ENCODE peak calls at places on chromosomes 11 and 22, in nine cellular contexts. One of them, this sample, is unnamed.

GRCh38 chr11:20008190-20008801 is 152.0 kb downstream of the DBX1 start:
- DNase-seq in neural progenitor cell: no peak
- DNase-seq in PC-3: no peak
- DNase-seq in OCI-LY7: no peak
- DNase-seq in GM23248: no peak
- DNase-seq in GM23338: no peak
- DNase-seq in MM.1S: no peak
- DNase-seq in HCT116: no peak
- DNase-seq in SK-N-SH: no peak
- DNase-seq in this sample: no peak

GRCh38 chr11:280762-281485 is 2.7 kb downstream of the NLRP6 start:
- DNase-seq in neural progenitor cell: no peak
- DNase-seq in PC-3: no peak
- DNase-seq in OCI-LY7: no peak
- DNase-seq in GM23248: peak
- DNase-seq in GM23338: peak
- DNase-seq in MM.1S: no peak
- DNase-seq in HCT116: no peak
- DNase-seq in SK-N-SH: peak
- DNase-seq in this sample: no peak

GRCh38 chr11:107844041-107844440 is 14.5 kb downstream of the SLC35F2 start:
- DNase-seq in neural progenitor cell: no peak
- DNase-seq in PC-3: peak
- DNase-seq in OCI-LY7: no peak
- DNase-seq in GM23248: peak
- DNase-seq in GM23338: no peak
- DNase-seq in MM.1S: no peak
- DNase-seq in HCT116: no peak
- DNase-seq in SK-N-SH: no peak
- DNase-seq in this sample: no peak

GRCh38 chr11:27209562-27210005 is 153.4 kb downstream of the CCDC34 start:
- DNase-seq in neural progenitor cell: no peak
- DNase-seq in PC-3: peak
- DNase-seq in OCI-LY7: no peak
- DNase-seq in GM23248: peak
- DNase-seq in GM23338: no peak
- DNase-seq in MM.1S: no peak
- DNase-seq in HCT116: peak
- DNase-seq in SK-N-SH: no peak
- DNase-seq in this sample: peak

GRCh38 chr11:126122863-126123262 is 60.2 kb upstream of the CDON start:
- DNase-seq in neural progenitor cell: no peak
- DNase-seq in PC-3: no peak
- DNase-seq in OCI-LY7: no peak
- DNase-seq in GM23248: peak
- DNase-seq in GM23338: no peak
- DNase-seq in MM.1S: no peak
- DNase-seq in HCT116: no peak
- DNase-seq in SK-N-SH: no peak
- DNase-seq in this sample: no peak

GRCh38 chr22:49139492-49140151 is 688.1 kb downstream of the BRD1 start:
- DNase-seq in neural progenitor cell: no peak
- DNase-seq in PC-3: no peak
- DNase-seq in OCI-LY7: no peak
- DNase-seq in GM23248: no peak
- DNase-seq in GM23338: no peak
- DNase-seq in MM.1S: no peak
- DNase-seq in HCT116: no peak
- DNase-seq in SK-N-SH: no peak
- DNase-seq in this sample: no peak

GRCh38 chr11:31964181-31964580 is 126.7 kb upstream of the RCN1 start:
- DNase-seq in neural progenitor cell: no peak
- DNase-seq in PC-3: no peak
- DNase-seq in OCI-LY7: no peak
- DNase-seq in GM23248: no peak
- DNase-seq in GM23338: no peak
- DNase-seq in MM.1S: no peak
- DNase-seq in HCT116: no peak
- DNase-seq in SK-N-SH: no peak
- DNase-seq in this sample: no peak

GRCh38 chr11:78097666-78098385 is 18.2 kb upstream of the NDUFC2 start:
- DNase-seq in neural progenitor cell: no peak
- DNase-seq in PC-3: no peak
- DNase-seq in OCI-LY7: no peak
- DNase-seq in GM23248: no peak
- DNase-seq in GM23338: no peak
- DNase-seq in MM.1S: no peak
- DNase-seq in HCT116: no peak
- DNase-seq in SK-N-SH: no peak
- DNase-seq in this sample: no peak

GRCh38 chr11:65814131-65814959 is 19.4 kb upstream of the SNX32 start:
- DNase-seq in neural progenitor cell: no peak
- DNase-seq in PC-3: no peak
- DNase-seq in OCI-LY7: no peak
- DNase-seq in GM23248: peak
- DNase-seq in GM23338: no peak
- DNase-seq in MM.1S: no peak
- DNase-seq in HCT116: no peak
- DNase-seq in SK-N-SH: no peak
- DNase-seq in this sample: no peak

GRCh38 chr11:128284634-128285033 is 302.7 kb downstream of the ETS1 start:
- DNase-seq in neural progenitor cell: no peak
- DNase-seq in PC-3: no peak
- DNase-seq in OCI-LY7: no peak
- DNase-seq in GM23248: no peak
- DNase-seq in GM23338: no peak
- DNase-seq in MM.1S: no peak
- DNase-seq in HCT116: no peak
- DNase-seq in SK-N-SH: no peak
- DNase-seq in this sample: no peak

GRCh38 chr11:64568584-64569140 is 22.4 kb upstream of the SLC22A12 start:
- DNase-seq in neural progenitor cell: no peak
- DNase-seq in PC-3: no peak
- DNase-seq in OCI-LY7: no peak
- DNase-seq in GM23248: no peak
- DNase-seq in GM23338: no peak
- DNase-seq in MM.1S: no peak
- DNase-seq in HCT116: no peak
- DNase-seq in SK-N-SH: no peak
- DNase-seq in this sample: no peak

GRCh38 chr11:34501500-34501899 is 12.1 kb downstream of the ELF5 start:
- DNase-seq in neural progenitor cell: peak
- DNase-seq in PC-3: peak
- DNase-seq in OCI-LY7: no peak
- DNase-seq in GM23248: peak
- DNase-seq in GM23338: no peak
- DNase-seq in MM.1S: no peak
- DNase-seq in HCT116: no peak
- DNase-seq in SK-N-SH: no peak
- DNase-seq in this sample: peak

GRCh38 chr11:24903555-24903954 is 406.7 kb downstream of the LUZP2 start:
- DNase-seq in neural progenitor cell: no peak
- DNase-seq in PC-3: no peak
- DNase-seq in OCI-LY7: no peak
- DNase-seq in GM23248: no peak
- DNase-seq in GM23338: no peak
- DNase-seq in MM.1S: no peak
- DNase-seq in HCT116: no peak
- DNase-seq in SK-N-SH: no peak
- DNase-seq in this sample: peak

GRCh38 chr11:24896118-24896835 is 399.4 kb downstream of the LUZP2 start:
- DNase-seq in neural progenitor cell: no peak
- DNase-seq in PC-3: no peak
- DNase-seq in OCI-LY7: no peak
- DNase-seq in GM23248: no peak
- DNase-seq in GM23338: no peak
- DNase-seq in MM.1S: no peak
- DNase-seq in HCT116: no peak
- DNase-seq in SK-N-SH: no peak
- DNase-seq in this sample: no peak

GRCh38 chr11:24900960-24901549 is 404.2 kb downstream of the LUZP2 start:
- DNase-seq in neural progenitor cell: no peak
- DNase-seq in PC-3: no peak
- DNase-seq in OCI-LY7: no peak
- DNase-seq in GM23248: no peak
- DNase-seq in GM23338: no peak
- DNase-seq in MM.1S: no peak
- DNase-seq in HCT116: no peak
- DNase-seq in SK-N-SH: no peak
- DNase-seq in this sample: no peak

GRCh38 chr11:24900524-24900923 is 403.7 kb downstream of the LUZP2 start:
- DNase-seq in neural progenitor cell: no peak
- DNase-seq in PC-3: no peak
- DNase-seq in OCI-LY7: no peak
- DNase-seq in GM23248: no peak
- DNase-seq in GM23338: no peak
- DNase-seq in MM.1S: peak
- DNase-seq in HCT116: no peak
- DNase-seq in SK-N-SH: no peak
- DNase-seq in this sample: no peak
- TF ChIP-seq EZH2phosphoT487 in neural progenitor cell: no peak
- TF ChIP-seq EZH2phosphoT487 in PC-3: no peak
- TF ChIP-seq EZH2phosphoT487 in OCI-LY7: no peak
- TF ChIP-seq EZH2phosphoT487 in GM23248: no peak
- TF ChIP-seq EZH2phosphoT487 in GM23338: no peak
- TF ChIP-seq EZH2phosphoT487 in MM.1S: no peak
- TF ChIP-seq EZH2phosphoT487 in HCT116: no peak
- TF ChIP-seq EZH2phosphoT487 in SK-N-SH: no peak
- TF ChIP-seq EZH2phosphoT487 in this sample: no peak

GRCh38 chr22:31747441-31747840 is 2.5 kb downstream of the PRR14L start:
- DNase-seq in neural progenitor cell: peak
- DNase-seq in PC-3: no peak
- DNase-seq in OCI-LY7: no peak
- DNase-seq in GM23248: no peak
- DNase-seq in GM23338: no peak
- DNase-seq in MM.1S: no peak
- DNase-seq in HCT116: no peak
- DNase-seq in SK-N-SH: no peak
- DNase-seq in this sample: no peak

GRCh38 chr22:31752096-31752847 is 1.5 kb upstream of the DEPDC5 start:
- DNase-seq in neural progenitor cell: no peak
- DNase-seq in PC-3: no peak
- DNase-seq in OCI-LY7: no peak
- DNase-seq in GM23248: no peak
- DNase-seq in GM23338: no peak
- DNase-seq in MM.1S: no peak
- DNase-seq in HCT116: no peak
- DNase-seq in SK-N-SH: no peak
- DNase-seq in this sample: no peak

GRCh38 chr22:31749636-31750364 is at the start of gene PRR14L:
- DNase-seq in neural progenitor cell: peak
- DNase-seq in PC-3: peak
- DNase-seq in OCI-LY7: peak
- DNase-seq in GM23248: peak
- DNase-seq in GM23338: peak
- DNase-seq in MM.1S: peak
- DNase-seq in HCT116: peak
- DNase-seq in SK-N-SH: peak
- DNase-seq in this sample: peak

GRCh38 chr22:31750365-31751284 is 693 bp upstream of the PRR14L start:
- DNase-seq in neural progenitor cell: no peak
- DNase-seq in PC-3: no peak
- DNase-seq in OCI-LY7: peak
- DNase-seq in GM23248: no peak
- DNase-seq in GM23338: no peak
- DNase-seq in MM.1S: no peak
- DNase-seq in HCT116: no peak
- DNase-seq in SK-N-SH: no peak
- DNase-seq in this sample: no peak

DNA sequence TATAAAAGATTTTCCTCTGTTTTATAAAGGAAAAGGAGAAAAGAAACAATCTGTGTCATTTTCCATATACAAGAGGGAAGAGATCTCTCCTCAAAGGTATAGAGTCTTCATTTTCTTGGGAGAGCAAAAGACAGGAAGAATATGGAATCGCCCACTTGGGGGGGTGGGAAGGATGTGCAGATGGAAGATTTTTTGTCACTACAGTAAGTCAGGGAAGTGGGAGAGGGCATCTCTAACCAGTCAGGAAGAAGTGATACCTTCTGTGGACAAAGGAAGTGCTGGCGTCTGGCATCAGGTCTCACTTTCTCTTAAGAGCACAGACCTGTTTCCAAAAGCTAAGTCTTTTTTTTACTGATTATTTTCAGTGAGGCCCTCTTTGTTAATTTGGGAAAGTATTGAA is 1.4 kb downstream of the PRR14L start:
- DNase-seq in neural progenitor cell: peak
- DNase-seq in PC-3: peak
- DNase-seq in OCI-LY7: no peak
- DNase-seq in GM23248: peak
- DNase-seq in GM23338: peak
- DNase-seq in MM.1S: no peak
- DNase-seq in HCT116: no peak
- DNase-seq in SK-N-SH: no peak
- DNase-seq in this sample: no peak
- TF ChIP-seq EZH2phosphoT487 in neural progenitor cell: no peak
- TF ChIP-seq EZH2phosphoT487 in PC-3: no peak
- TF ChIP-seq EZH2phosphoT487 in OCI-LY7: no peak
- TF ChIP-seq EZH2phosphoT487 in GM23248: no peak
- TF ChIP-seq EZH2phosphoT487 in GM23338: no peak
- TF ChIP-seq EZH2phosphoT487 in MM.1S: no peak
- TF ChIP-seq EZH2phosphoT487 in HCT116: no peak
- TF ChIP-seq EZH2phosphoT487 in SK-N-SH: no peak
- TF ChIP-seq EZH2phosphoT487 in this sample: no peak

DNA sequence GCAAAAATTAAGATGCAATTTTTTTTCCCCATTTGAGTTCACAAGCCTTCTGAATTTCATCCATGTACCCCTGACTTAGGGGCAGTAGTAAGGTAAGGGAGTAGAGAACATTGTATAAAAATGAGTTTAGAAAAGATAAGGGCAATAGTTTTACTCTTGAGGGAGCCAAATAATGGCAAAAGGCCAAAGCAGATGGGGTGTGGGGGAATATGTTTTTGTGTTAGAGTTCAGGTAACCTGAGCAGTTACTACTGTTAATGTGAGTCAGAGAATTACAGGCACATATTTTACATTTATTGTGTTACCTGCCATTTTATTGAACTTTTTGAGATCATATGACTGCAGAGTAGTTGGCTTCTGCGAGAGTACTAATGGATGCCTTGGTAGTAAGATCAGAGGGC is 3.1 kb downstream of the EED start:
- DNase-seq in neural progenitor cell: no peak
- DNase-seq in PC-3: peak
- DNase-seq in OCI-LY7: no peak
- DNase-seq in GM23248: no peak
- DNase-seq in GM23338: no peak
- DNase-seq in MM.1S: no peak
- DNase-seq in HCT116: no peak
- DNase-seq in SK-N-SH: no peak
- DNase-seq in this sample: no peak
- TF ChIP-seq EZH2phosphoT487 in neural progenitor cell: no peak
- TF ChIP-seq EZH2phosphoT487 in PC-3: no peak
- TF ChIP-seq EZH2phosphoT487 in OCI-LY7: no peak
- TF ChIP-seq EZH2phosphoT487 in GM23248: no peak
- TF ChIP-seq EZH2phosphoT487 in GM23338: no peak
- TF ChIP-seq EZH2phosphoT487 in MM.1S: no peak
- TF ChIP-seq EZH2phosphoT487 in HCT116: no peak
- TF ChIP-seq EZH2phosphoT487 in SK-N-SH: no peak
- TF ChIP-seq EZH2phosphoT487 in this sample: no peak

DNA sequence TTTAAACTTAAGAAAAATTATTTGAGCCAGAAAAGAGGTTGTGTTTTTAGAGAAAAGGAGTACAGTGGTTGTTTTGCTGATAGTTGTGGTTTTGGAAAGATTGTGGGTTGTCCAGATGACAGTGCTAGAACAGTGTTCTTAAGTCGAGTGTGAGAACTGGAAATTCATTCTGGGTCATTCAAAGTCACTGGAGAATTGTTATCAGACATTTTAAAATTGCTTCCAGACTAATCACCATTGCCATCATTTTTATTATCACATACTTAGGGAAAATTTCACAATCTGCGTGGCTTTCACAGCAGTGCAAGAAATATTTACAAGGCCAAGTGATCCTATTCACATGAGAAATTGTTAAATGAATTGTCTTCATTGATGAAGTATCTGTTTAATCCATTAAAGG is 242.2 kb upstream of the DDI1 start:
- DNase-seq in neural progenitor cell: no peak
- DNase-seq in PC-3: no peak
- DNase-seq in OCI-LY7: no peak
- DNase-seq in GM23248: peak
- DNase-seq in GM23338: no peak
- DNase-seq in MM.1S: no peak
- DNase-seq in HCT116: no peak
- DNase-seq in SK-N-SH: no peak
- DNase-seq in this sample: no peak
- TF ChIP-seq EZH2phosphoT487 in neural progenitor cell: no peak
- TF ChIP-seq EZH2phosphoT487 in PC-3: no peak
- TF ChIP-seq EZH2phosphoT487 in OCI-LY7: no peak
- TF ChIP-seq EZH2phosphoT487 in GM23248: no peak
- TF ChIP-seq EZH2phosphoT487 in GM23338: no peak
- TF ChIP-seq EZH2phosphoT487 in MM.1S: no peak
- TF ChIP-seq EZH2phosphoT487 in HCT116: no peak
- TF ChIP-seq EZH2phosphoT487 in SK-N-SH: no peak
- TF ChIP-seq EZH2phosphoT487 in this sample: no peak